ENCODE peak calls at places on chromosomes 11 and 22, in nine cellular contexts. One of them, this sample, is unnamed.

GRCh38 chr22:42321908-42322561 is 51.6 kb upstream of the TCF20 start:
- DNase-seq in fibroblast of pulmonary artery: peak
- DNase-seq in stimulated activated naive CD4-positive, alpha-beta T cell: no peak
- DNase-seq in nephron progenitor cell: no peak
- DNase-seq in T follicular helper cell: no peak
- DNase-seq in kidney: no peak
- DNase-seq in NCI-H748 treated with DMSO at 0.1 percent for 48 hours: no peak
- DNase-seq in nucleus accumbens: no peak
- DNase-seq in naive thymus-derived CD8-positive, alpha-beta T cell: no peak
- DNase-seq in this sample: no peak

GRCh38 chr11:79156031-79156430 is 284.8 kb downstream of the TENM4 start:
- DNase-seq in nucleus accumbens: no peak
- DNase-seq in T follicular helper cell: no peak
- DNase-seq in naive thymus-derived CD8-positive, alpha-beta T cell: no peak
- DNase-seq in nephron progenitor cell: no peak
- DNase-seq in stimulated activated naive CD4-positive, alpha-beta T cell: no peak
- DNase-seq in kidney: no peak
- DNase-seq in NCI-H748 treated with DMSO at 0.1 percent for 48 hours: no peak
- DNase-seq in fibroblast of pulmonary artery: no peak
- DNase-seq in this sample: no peak

GRCh38 chr22:38219644-38220043 is 17.9 kb downstream of the MAFF start:
- DNase-seq in NCI-H748 treated with DMSO at 0.1 percent for 48 hours: no peak
- DNase-seq in kidney: no peak
- DNase-seq in nucleus accumbens: no peak
- DNase-seq in stimulated activated naive CD4-positive, alpha-beta T cell: no peak
- DNase-seq in nephron progenitor cell: no peak
- DNase-seq in fibroblast of pulmonary artery: no peak
- DNase-seq in T follicular helper cell: no peak
- DNase-seq in naive thymus-derived CD8-positive, alpha-beta T cell: no peak
- DNase-seq in this sample: no peak

GRCh38 chr11:30710216-30710615 is 124.1 kb upstream of the MPPED2 start:
- DNase-seq in kidney: no peak
- DNase-seq in nephron progenitor cell: no peak
- DNase-seq in naive thymus-derived CD8-positive, alpha-beta T cell: no peak
- DNase-seq in stimulated activated naive CD4-positive, alpha-beta T cell: no peak
- DNase-seq in nucleus accumbens: no peak
- DNase-seq in fibroblast of pulmonary artery: peak
- DNase-seq in NCI-H748 treated with DMSO at 0.1 percent for 48 hours: no peak
- DNase-seq in T follicular helper cell: no peak
- DNase-seq in this sample: no peak

GRCh38 chr11:92865352-92865751 is 104.1 kb upstream of the MTNR1B start:
- DNase-seq in stimulated activated naive CD4-positive, alpha-beta T cell: no peak
- DNase-seq in fibroblast of pulmonary artery: peak
- DNase-seq in T follicular helper cell: no peak
- DNase-seq in kidney: no peak
- DNase-seq in nephron progenitor cell: no peak
- DNase-seq in naive thymus-derived CD8-positive, alpha-beta T cell: no peak
- DNase-seq in NCI-H748 treated with DMSO at 0.1 percent for 48 hours: no peak
- DNase-seq in nucleus accumbens: no peak
- DNase-seq in this sample: peak

GRCh38 chr22:40668611-40669390 is 10.5 kb upstream of the MCHR1 start:
- DNase-seq in kidney: no peak
- DNase-seq in stimulated activated naive CD4-positive, alpha-beta T cell: no peak
- DNase-seq in fibroblast of pulmonary artery: peak
- DNase-seq in naive thymus-derived CD8-positive, alpha-beta T cell: no peak
- DNase-seq in nucleus accumbens: no peak
- DNase-seq in nephron progenitor cell: no peak
- DNase-seq in NCI-H748 treated with DMSO at 0.1 percent for 48 hours: no peak
- DNase-seq in T follicular helper cell: no peak
- DNase-seq in this sample: no peak

GRCh38 chr11:46112961-46113617 is 8.2 kb downstream of the PHF21A start:
- DNase-seq in stimulated activated naive CD4-positive, alpha-beta T cell: peak
- DNase-seq in nucleus accumbens: peak
- DNase-seq in NCI-H748 treated with DMSO at 0.1 percent for 48 hours: no peak
- DNase-seq in kidney: no peak
- DNase-seq in naive thymus-derived CD8-positive, alpha-beta T cell: no peak
- DNase-seq in fibroblast of pulmonary artery: peak
- DNase-seq in T follicular helper cell: peak
- DNase-seq in nephron progenitor cell: no peak
- DNase-seq in this sample: no peak

GRCh38 chr22:20465759-20466077 is 28.1 kb upstream of the SCARF2 start:
- DNase-seq in fibroblast of pulmonary artery: no peak
- DNase-seq in stimulated activated naive CD4-positive, alpha-beta T cell: no peak
- DNase-seq in T follicular helper cell: no peak
- DNase-seq in nucleus accumbens: no peak
- DNase-seq in kidney: no peak
- DNase-seq in nephron progenitor cell: no peak
- DNase-seq in naive thymus-derived CD8-positive, alpha-beta T cell: no peak
- DNase-seq in NCI-H748 treated with DMSO at 0.1 percent for 48 hours: no peak
- DNase-seq in this sample: no peak

GRCh38 chr11:11968511-11969280 is 39.7 kb downstream of the DKK3 start:
- DNase-seq in NCI-H748 treated with DMSO at 0.1 percent for 48 hours: no peak
- DNase-seq in nucleus accumbens: no peak
- DNase-seq in naive thymus-derived CD8-positive, alpha-beta T cell: no peak
- DNase-seq in stimulated activated naive CD4-positive, alpha-beta T cell: no peak
- DNase-seq in kidney: peak
- DNase-seq in nephron progenitor cell: no peak
- DNase-seq in T follicular helper cell: no peak
- DNase-seq in fibroblast of pulmonary artery: no peak
- DNase-seq in this sample: no peak

GRCh38 chr11:27209562-27210005 is 153.4 kb downstream of the CCDC34 start:
- DNase-seq in nephron progenitor cell: no peak
- DNase-seq in kidney: no peak
- DNase-seq in stimulated activated naive CD4-positive, alpha-beta T cell: no peak
- DNase-seq in T follicular helper cell: no peak
- DNase-seq in nucleus accumbens: no peak
- DNase-seq in fibroblast of pulmonary artery: peak
- DNase-seq in naive thymus-derived CD8-positive, alpha-beta T cell: no peak
- DNase-seq in NCI-H748 treated with DMSO at 0.1 percent for 48 hours: no peak
- DNase-seq in this sample: peak

GRCh38 chr11:64969209-64969608 is 2.7 kb downstream of the MAJIN start:
- DNase-seq in nephron progenitor cell: no peak
- DNase-seq in NCI-H748 treated with DMSO at 0.1 percent for 48 hours: no peak
- DNase-seq in nucleus accumbens: no peak
- DNase-seq in T follicular helper cell: no peak
- DNase-seq in naive thymus-derived CD8-positive, alpha-beta T cell: no peak
- DNase-seq in fibroblast of pulmonary artery: peak
- DNase-seq in kidney: no peak
- DNase-seq in stimulated activated naive CD4-positive, alpha-beta T cell: no peak
- DNase-seq in this sample: no peak

GRCh38 chr11:1831338-1832180 is 3.2 kb upstream of the SYT8 start:
- DNase-seq in kidney: peak
- DNase-seq in nephron progenitor cell: no peak
- DNase-seq in fibroblast of pulmonary artery: no peak
- DNase-seq in stimulated activated naive CD4-positive, alpha-beta T cell: no peak
- DNase-seq in nucleus accumbens: no peak
- DNase-seq in naive thymus-derived CD8-positive, alpha-beta T cell: no peak
- DNase-seq in NCI-H748 treated with DMSO at 0.1 percent for 48 hours: no peak
- DNase-seq in T follicular helper cell: no peak
- DNase-seq in this sample: no peak

GRCh38 chr11:104736503-104736902 is 161.8 kb downstream of the CASP12 start:
- DNase-seq in kidney: no peak
- DNase-seq in naive thymus-derived CD8-positive, alpha-beta T cell: no peak
- DNase-seq in T follicular helper cell: no peak
- DNase-seq in stimulated activated naive CD4-positive, alpha-beta T cell: no peak
- DNase-seq in fibroblast of pulmonary artery: no peak
- DNase-seq in nucleus accumbens: no peak
- DNase-seq in nephron progenitor cell: no peak
- DNase-seq in NCI-H748 treated with DMSO at 0.1 percent for 48 hours: no peak
- DNase-seq in this sample: no peak

GRCh38 chr11:66221012-66221411 is 47.4 kb upstream of the RAB1B start:
- DNase-seq in naive thymus-derived CD8-positive, alpha-beta T cell: no peak
- DNase-seq in stimulated activated naive CD4-positive, alpha-beta T cell: no peak
- DNase-seq in nephron progenitor cell: no peak
- DNase-seq in NCI-H748 treated with DMSO at 0.1 percent for 48 hours: no peak
- DNase-seq in fibroblast of pulmonary artery: no peak
- DNase-seq in T follicular helper cell: no peak
- DNase-seq in kidney: no peak
- DNase-seq in nucleus accumbens: no peak
- DNase-seq in this sample: no peak

GRCh38 chr11:119422505-119423416 is at the start of gene THY1:
- DNase-seq in nephron progenitor cell: peak
- DNase-seq in kidney: no peak
- DNase-seq in fibroblast of pulmonary artery: no peak
- DNase-seq in stimulated activated naive CD4-positive, alpha-beta T cell: no peak
- DNase-seq in nucleus accumbens: peak
- DNase-seq in T follicular helper cell: no peak
- DNase-seq in NCI-H748 treated with DMSO at 0.1 percent for 48 hours: peak
- DNase-seq in naive thymus-derived CD8-positive, alpha-beta T cell: no peak
- DNase-seq in this sample: peak

GRCh38 chr11:60389279-60389910 is 6.9 kb upstream of the MS4A14 start:
- DNase-seq in T follicular helper cell: no peak
- DNase-seq in NCI-H748 treated with DMSO at 0.1 percent for 48 hours: no peak
- DNase-seq in nucleus accumbens: no peak
- DNase-seq in stimulated activated naive CD4-positive, alpha-beta T cell: no peak
- DNase-seq in kidney: no peak
- DNase-seq in nephron progenitor cell: no peak
- DNase-seq in naive thymus-derived CD8-positive, alpha-beta T cell: no peak
- DNase-seq in fibroblast of pulmonary artery: no peak
- DNase-seq in this sample: no peak

GRCh38 chr11:134233729-134234179 is 9.3 kb downstream of the VPS26B start:
- DNase-seq in naive thymus-derived CD8-positive, alpha-beta T cell: no peak
- DNase-seq in nucleus accumbens: no peak
- DNase-seq in stimulated activated naive CD4-positive, alpha-beta T cell: no peak
- DNase-seq in NCI-H748 treated with DMSO at 0.1 percent for 48 hours: no peak
- DNase-seq in fibroblast of pulmonary artery: no peak
- DNase-seq in kidney: no peak
- DNase-seq in T follicular helper cell: no peak
- DNase-seq in nephron progenitor cell: no peak
- DNase-seq in this sample: no peak